ENCODE peak calls at places on chromosome 10, in nine cellular contexts. K is heart right ventricle, O is dorsolateral prefrontal cortex, B is OCI-LY7, U is Caco-2, W is HFF-Myc, H is choroid plexus epithelial cell, M is prostate gland, J is GM13977. R is an unnamed sample.

GRCh38 chr10:93991596-93992284 is 2.0 kb upstream of the PLCE1 start:
- DNase-seq in O (peak), U (peak), W (no peak), B (no peak), J (no peak), H (peak), M (peak), K (peak), R (no peak)

GRCh38 chr10:8060010-8060703 is 5.7 kb downstream of the GATA3 start:
- DNase-seq in J (peak), B (peak), H (no peak), W (peak), K (no peak), O (no peak), M (no peak), U (no peak), R (peak)

GRCh38 chr10:24642921-24643678 is 80.6 kb downstream of the ARHGAP21 start:
- DNase-seq in K (no peak), U (peak), J (peak), W (peak), B (peak), H (peak), M (peak), O (no peak), R (no peak)

GRCh38 chr10:29811751-29812427 is 177.1 kb upstream of the SVIL start:
- DNase-seq in B (no peak), U (peak), O (peak), J (no peak), K (no peak), M (peak), W (peak), H (peak), R (peak)

GRCh38 chr10:31129261-31129660 is 97.6 kb upstream of the ZNF438 start:
- DNase-seq in J (no peak), H (peak), W (peak), O (peak), M (no peak), B (no peak), U (no peak), K (no peak), R (no peak)

GRCh38 chr10:121436630-121437311 is 161.5 kb downstream of the FGFR2 start:
- DNase-seq in M (no peak), K (no peak), O (no peak), W (no peak), J (no peak), H (no peak), U (peak), B (no peak), R (no peak)

GRCh38 chr10:43136432-43136831 is 1.8 kb upstream of the CSGALNACT2 start:
- DNase-seq in W (no peak), O (no peak), K (no peak), U (no peak), B (no peak), H (no peak), J (no peak), M (no peak), R (no peak)

GRCh38 chr10:110553905-110554304 is 13.6 kb upstream of the SMC3 start:
- DNase-seq in K (no peak), H (peak), J (no peak), W (no peak), O (no peak), U (peak), B (no peak), M (no peak), R (no peak)

GRCh38 chr10:89079991-89080390 is 89.4 kb downstream of the FAS start:
- DNase-seq in B (no peak), K (no peak), W (no peak), J (no peak), U (no peak), M (no peak), H (no peak), O (no peak), R (no peak)

GRCh38 chr10:43137701-43137970 is 609 bp upstream of the CSGALNACT2 start:
- DNase-seq in H (peak), K (peak), U (peak), M (no peak), O (peak), J (no peak), W (no peak), B (peak), R (peak)

GRCh38 chr10:59708816-59709471 is 706 bp downstream of the SLC16A9 start:
- DNase-seq in M (peak), K (peak), H (peak), B (no peak), W (no peak), U (peak), O (no peak), J (peak), R (peak)

GRCh38 chr10:86254526-86255174 is 111.9 kb downstream of the GRID1 start:
- DNase-seq in J (no peak), M (no peak), O (peak), U (no peak), H (no peak), W (no peak), K (no peak), B (no peak), R (no peak)

GRCh38 chr10:35328404-35329037 is 7.8 kb upstream of the CCNY start:
- DNase-seq in M (no peak), K (no peak), O (no peak), W (peak), J (no peak), H (peak), B (no peak), U (no peak), R (no peak)

GRCh38 chr10:7776777-7777176 is 11.0 kb downstream of the KIN start:
- DNase-seq in B (no peak), J (no peak), W (no peak), K (no peak), H (no peak), U (no peak), M (no peak), O (no peak), R (no peak)

GRCh38 chr10:128178319-128178937 is 52.2 kb upstream of the MKI67 start:
- DNase-seq in J (peak), O (no peak), U (peak), M (no peak), W (no peak), B (peak), K (no peak), H (peak), R (peak)

GRCh38 chr10:105252908-105253307 is 611.8 kb downstream of the SORCS3 start:
- DNase-seq in J (no peak), B (no peak), H (no peak), K (no peak), O (no peak), M (no peak), W (no peak), U (no peak), R (no peak)

GRCh38 chr10:43576062-43576461 is 1.6 kb upstream of the ZNF239 start:
- DNase-seq in W (no peak), U (no peak), K (no peak), B (no peak), M (no peak), H (no peak), J (no peak), O (no peak), R (no peak)

GRCh38 chr10:4129866-4130455 is 345.0 kb upstream of the KLF6 start:
- DNase-seq in K (no peak), M (no peak), J (no peak), U (no peak), O (no peak), W (no peak), B (no peak), H (no peak), R (no peak)

GRCh38 chr10:49109669-49110335 is 5.5 kb downstream of the VSTM4 start:
- DNase-seq in O (no peak), W (peak), M (no peak), J (no peak), B (no peak), K (peak), U (no peak), H (peak), R (no peak)

GRCh38 chr10:28300027-28300426 is 2.8 kb downstream of the MPP7 start:
- DNase-seq in M (no peak), O (no peak), J (no peak), W (no peak), H (peak), U (peak), K (no peak), B (peak), R (peak)

GRCh38 chr10:23284155-23284554 is 60.4 kb downstream of the C10orf67 start:
- DNase-seq in H (no peak), B (no peak), J (no peak), M (no peak), W (no peak), O (no peak), U (no peak), K (no peak), R (no peak)

GRCh38 chr10:99832439-99832838 is 50.0 kb downstream of the ABCC2 start:
- DNase-seq in W (no peak), J (no peak), M (no peak), B (no peak), H (no peak), O (no peak), K (no peak), U (no peak), R (no peak)

GRCh38 chr10:100886544-100886943 is 26.2 kb upstream of the SLF2 start:
- DNase-seq in B (no peak), J (no peak), W (no peak), M (no peak), U (no peak), O (no peak), H (no peak), K (no peak), R (no peak)

GRCh38 chr10:113463777-113464176 is 89.1 kb upstream of the HABP2 start:
- DNase-seq in U (no peak), H (peak), K (no peak), M (no peak), B (no peak), J (no peak), O (no peak), W (no peak), R (no peak)

GRCh38 chr10:72073677-72074412 is 14.5 kb downstream of the SPOCK2 start:
- DNase-seq in J (no peak), M (no peak), K (no peak), O (peak), W (no peak), H (no peak), U (no peak), B (no peak), R (no peak)

GRCh38 chr10:30432631-30433285 is 1.2 kb upstream of the MAP3K8 start:
- DNase-seq in J (peak), H (no peak), W (no peak), U (peak), B (no peak), K (peak), O (no peak), M (no peak), R (no peak)

GRCh38 chr10:116170815-116171250 is 102.2 kb downstream of the GFRA1 start:
- DNase-seq in J (no peak), O (no peak), W (no peak), H (peak), M (no peak), K (no peak), U (no peak), B (no peak), R (no peak)

GRCh38 chr10:3248526-3249255 is 76.1 kb upstream of the PITRM1 start:
- DNase-seq in K (no peak), W (peak), U (no peak), M (no peak), H (peak), J (no peak), O (no peak), B (no peak), R (no peak)

GRCh38 chr10:6305762-6306321 is 103.1 kb downstream of the PFKFB3 start:
- DNase-seq in O (no peak), U (no peak), B (peak), K (no peak), H (no peak), J (no peak), W (no peak), M (no peak), R (no peak)

GRCh38 chr10:100345570-100346330 is 1.3 kb upstream of the SCD start:
- DNase-seq in W (no peak), B (peak), J (no peak), O (no peak), U (peak), M (no peak), K (no peak), H (peak), R (no peak)

GRCh38 chr10:11509036-11509435 is 102.4 kb downstream of the USP6NL start:
- DNase-seq in O (no peak), W (no peak), K (no peak), B (no peak), J (no peak), M (no peak), H (peak), U (no peak), R (no peak)

GRCh38 chr10:128050937-128051336 is 75.3 kb downstream of the MKI67 start:
- DNase-seq in M (no peak), K (no peak), B (no peak), H (no peak), O (peak), W (no peak), U (no peak), J (no peak), R (no peak)

GRCh38 chr10:120891367-120891766 is 40.2 kb downstream of the WDR11 start:
- DNase-seq in H (peak), J (no peak), W (no peak), K (no peak), U (no peak), O (no peak), B (no peak), M (no peak), R (no peak)

GRCh38 chr10:5550621-5551530 is 26.1 kb downstream of the CALML3 start:
- DNase-seq in K (no peak), W (no peak), M (no peak), B (no peak), J (no peak), U (no peak), O (peak), H (peak), R (no peak)

DNA sequence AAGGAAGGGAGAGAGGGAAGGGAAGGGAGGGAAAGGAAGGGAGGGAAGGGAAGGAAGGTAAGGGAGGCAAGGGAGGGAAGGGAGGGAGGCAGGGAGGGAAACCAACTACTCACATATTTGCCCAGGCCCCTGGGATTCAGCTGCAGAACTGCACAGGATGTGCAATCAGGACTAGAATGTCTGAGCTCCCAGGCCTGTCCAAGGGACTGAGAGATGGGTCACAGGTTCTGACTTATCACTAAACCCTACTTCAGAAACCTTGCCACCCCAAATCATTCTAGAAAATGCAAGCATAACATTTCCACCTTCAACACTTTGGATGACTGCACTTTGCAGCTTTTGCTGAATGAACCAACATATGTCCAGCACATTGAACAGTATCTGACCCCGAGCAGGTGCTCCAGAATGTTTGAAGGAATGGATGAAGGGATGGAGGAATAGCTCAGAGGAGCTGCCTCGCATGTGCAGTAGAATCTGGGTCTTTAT is 245.3 kb downstream of the KCNMA1 start:
- DNase-seq in W (peak), J (no peak), K (no peak), U (no peak), M (no peak), B (no peak), H (peak), O (no peak), R (no peak)
- TF ChIP-seq CTCF in W (no peak), J (no peak), K (no peak), U (no peak), M (no peak), B (no peak), H (no peak), O (no peak), R (no peak)

GRCh38 chr10:73359492-73359891 is 828 bp upstream of the CFAP70 start:
- DNase-seq in U (no peak), H (no peak), W (no peak), B (no peak), M (no peak), K (no peak), O (no peak), J (no peak), R (no peak)

GRCh38 chr10:73357821-73358220 is 843 bp downstream of the CFAP70 start:
- DNase-seq in B (no peak), K (no peak), W (no peak), M (no peak), J (no peak), H (no peak), U (no peak), O (no peak), R (no peak)

GRCh38 chr10:73358331-73359279 is at the start of gene CFAP70:
- DNase-seq in H (peak), K (peak), U (peak), M (peak), O (peak), W (peak), J (peak), B (peak), R (peak)
- TF ChIP-seq CTCF in H (no peak), K (no peak), U (no peak), M (no peak), O (peak), W (no peak), J (no peak), B (no peak), R (no peak)

GRCh38 chr10:132600416-132600815 is 62.8 kb downstream of the INPP5A start:
- DNase-seq in K (no peak), U (no peak), O (no peak), M (no peak), H (no peak), B (no peak), W (no peak), J (no peak), R (no peak)

GRCh38 chr10:132603851-132604533 is 66.4 kb downstream of the INPP5A start:
- DNase-seq in W (no peak), M (no peak), K (no peak), J (no peak), U (no peak), O (no peak), H (no peak), B (no peak), R (no peak)

GRCh38 chr10:132602610-132603009 is 65.0 kb downstream of the INPP5A start:
- DNase-seq in U (no peak), J (no peak), O (no peak), B (no peak), W (no peak), M (no peak), K (no peak), H (no peak), R (no peak)

GRCh38 chr10:132599712-132600111 is 62.1 kb downstream of the INPP5A start:
- DNase-seq in W (no peak), M (no peak), J (no peak), B (no peak), H (no peak), O (no peak), K (no peak), U (no peak), R (no peak)

GRCh38 chr10:132601567-132601966 is 64.0 kb downstream of the INPP5A start:
- DNase-seq in W (no peak), M (no peak), O (no peak), J (no peak), B (no peak), K (no peak), H (no peak), U (no peak), R (no peak)
- TF ChIP-seq CTCF in W (no peak), M (no peak), O (no peak), J (no peak), B (no peak), K (no peak), H (no peak), U (no peak), R (no peak)

GRCh38 chr10:46999217-46999616 is 88.0 kb downstream of the PTPN20 start:
- DNase-seq in K (no peak), O (no peak), J (no peak), U (no peak), B (no peak), H (no peak), M (no peak), W (no peak), R (no peak)

GRCh38 chr10:46998595-46998994 is 87.4 kb downstream of the PTPN20 start:
- DNase-seq in W (no peak), U (no peak), B (no peak), M (no peak), H (no peak), O (no peak), J (no peak), K (no peak), R (no peak)

GRCh38 chr10:46998192-46998591 is 87.0 kb downstream of the PTPN20 start:
- DNase-seq in U (no peak), M (no peak), B (no peak), O (no peak), J (no peak), K (no peak), W (no peak), H (no peak), R (no peak)

GRCh38 chr10:46992794-46993552 is 81.7 kb downstream of the PTPN20 start:
- DNase-seq in B (peak), M (no peak), H (peak), U (peak), K (peak), O (no peak), J (no peak), W (no peak), R (no peak)

DNA sequence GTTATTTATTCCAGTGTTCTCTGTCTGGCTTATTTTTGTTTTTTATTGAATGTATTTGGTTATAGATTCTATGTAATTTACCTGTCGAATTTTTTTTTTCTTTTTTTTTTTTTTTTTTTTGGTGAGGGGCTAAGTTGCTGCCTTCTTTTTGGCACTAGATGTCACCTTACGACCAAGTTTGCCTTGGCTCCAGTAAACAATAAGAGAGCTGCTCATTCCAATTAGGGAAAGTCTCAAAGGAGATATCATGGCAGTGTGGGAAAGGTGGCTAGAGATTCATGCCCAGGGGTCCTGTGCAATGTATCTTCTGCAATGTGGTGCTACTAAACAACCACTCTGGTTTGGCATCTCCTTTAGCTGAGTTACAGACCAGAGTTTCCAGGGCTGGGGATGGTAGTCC is 84.0 kb downstream of the PTPN20 start:
- DNase-seq in M (no peak), W (no peak), H (peak), O (no peak), K (no peak), J (no peak), B (no peak), U (no peak), R (no peak)
- TF ChIP-seq CTCF in M (no peak), W (no peak), H (no peak), O (no peak), K (no peak), J (no peak), B (peak), U (peak), R (no peak)

GRCh38 chr10:103982639-103983038 is 15.7 kb downstream of the SLK start:
- DNase-seq in W (no peak), O (no peak), K (no peak), B (peak), U (peak), H (no peak), M (no peak), J (no peak), R (no peak)
- TF ChIP-seq CTCF in W (peak), O (no peak), K (peak), B (peak), U (peak), H (peak), M (no peak), J (peak), R (no peak)

DNA sequence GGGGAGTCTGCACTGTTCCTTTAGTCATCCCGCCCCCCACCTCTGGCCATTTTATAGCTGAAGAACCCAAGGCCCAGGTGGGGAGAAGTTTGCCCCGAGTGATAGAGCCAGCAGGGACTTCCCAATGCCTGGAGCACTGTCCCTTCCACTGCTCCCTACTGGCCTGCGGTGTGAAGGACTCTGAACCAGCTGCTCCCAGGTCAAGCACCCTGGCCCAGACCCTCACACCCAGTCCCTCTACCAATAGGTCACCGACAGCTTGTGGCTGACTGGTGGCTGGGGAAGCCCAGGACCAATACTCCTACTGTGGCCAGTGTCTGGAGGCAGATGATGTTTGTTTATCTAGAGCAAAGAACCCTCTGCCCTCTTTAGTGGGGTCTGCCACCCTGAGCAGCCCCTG is 167.9 kb downstream of the LCOR start:
- DNase-seq in K (no peak), O (no peak), M (no peak), U (no peak), H (no peak), B (no peak), W (no peak), J (no peak), R (no peak)
- TF ChIP-seq CTCF in K (no peak), O (no peak), M (no peak), U (no peak), H (no peak), B (no peak), W (no peak), J (no peak), R (no peak)

DNA sequence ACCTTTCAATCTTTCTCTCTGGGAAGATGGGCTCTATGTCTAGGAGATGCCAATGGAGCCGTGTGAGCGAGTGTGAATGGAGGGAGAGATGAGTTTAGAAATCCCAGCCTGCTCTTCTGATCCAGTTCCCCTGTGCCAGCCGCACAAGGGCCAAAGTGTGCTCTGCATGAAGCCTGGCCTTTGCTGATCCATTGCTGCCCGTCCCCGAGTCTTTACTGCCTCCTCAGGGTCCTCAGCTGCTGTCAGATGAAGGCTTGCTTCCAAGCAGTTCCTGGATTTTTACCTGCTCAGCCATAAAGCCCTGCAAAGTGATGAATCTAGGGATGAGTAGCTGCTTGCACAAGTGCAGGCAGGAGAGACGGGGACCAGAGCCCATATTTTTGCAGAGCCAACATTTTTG is 115.9 kb downstream of the ZMIZ1 start:
- DNase-seq in O (no peak), W (no peak), K (no peak), M (no peak), B (no peak), J (no peak), U (no peak), H (no peak), R (no peak)
- TF ChIP-seq CTCF in O (no peak), W (no peak), K (no peak), M (no peak), B (no peak), J (no peak), U (no peak), H (no peak), R (no peak)

R was measured in activated CD8-positive, alpha-beta T cell treated with anti-CD3 and anti-CD28 coated beads for 36 hours.